ENCODE peak calls at places on chromosomes 13 and 19, in six cellular contexts. A is ovary, U is transverse colon, Q is H1, R is breast epithelium, S is HCT116. O is an unnamed sample.

GRCh38 chr19:21602105-21602658 is 96.8 kb downstream of the ZNF429 start:
- DNase-seq in R (no peak), U (no peak), A (no peak), Q (no peak), S (no peak), O (no peak)

GRCh38 chr13:114128624-114129522 is 3.5 kb downstream of the RASA3 start:
- DNase-seq in R (no peak), S (peak; percentile 72), U (peak; percentile 79), A (peak; percentile 50), Q (no peak), O (no peak)

GRCh38 chr13:20942938-20943518 is 40.5 kb upstream of the XPO4 start:
- DNase-seq in Q (no peak), R (no peak), S (no peak), U (peak; percentile 10), A (no peak), O (no peak)

GRCh38 chr19:35169226-35169995 is 14.9 kb downstream of the FXYD5 start:
- DNase-seq in R (no peak), U (no peak), A (no peak), S (no peak), Q (no peak), O (no peak)

GRCh38 chr19:32924200-32924599 is 47.6 kb downstream of the CEP89 start:
- DNase-seq in A (no peak), U (peak; percentile 31), Q (no peak), S (no peak), R (no peak), O (no peak)

GRCh38 chr13:60562081-60562764 is 165.2 kb downstream of the TDRD3 start:
- DNase-seq in U (no peak), Q (no peak), R (no peak), A (no peak), S (no peak), O (no peak)

GRCh38 chr13:30845297-30846214 is 60.5 kb upstream of the MEDAG start:
- DNase-seq in Q (no peak), U (no peak), S (no peak), R (no peak), A (no peak), O (no peak)

GRCh38 chr19:28793391-28794168 is 419.4 kb downstream of the UQCRFS1 start:
- DNase-seq in Q (peak; percentile 67), U (no peak), S (no peak), R (no peak), A (no peak), O (no peak)

GRCh38 chr19:29517412-29517811 is 8.4 kb upstream of the VSTM2B start:
- DNase-seq in Q (no peak), R (no peak), S (no peak), U (no peak), A (no peak), O (no peak)

GRCh38 chr19:10748924-10749434 is 31.1 kb downstream of the DNM2 start:
- DNase-seq in Q (no peak), S (peak; percentile 56), A (no peak), U (peak; percentile 86), R (no peak), O (no peak)

GRCh38 chr13:24272452-24273161 is 36.8 kb upstream of the C1QTNF9 start:
- DNase-seq in Q (no peak), U (no peak), A (peak; percentile 66), S (no peak), R (no peak), O (no peak)

GRCh38 chr13:113209880-113210421 is 538 bp downstream of the CUL4A start:
- DNase-seq in U (peak; percentile 76), A (peak; percentile 49), R (peak; percentile 46), S (peak; percentile 45), Q (peak; percentile 76), O (no peak)

GRCh38 chr19:2123682-2124387 is 27.1 kb downstream of the IZUMO4 start:
- DNase-seq in Q (peak; percentile 86), R (no peak), U (no peak), A (no peak), S (no peak), O (no peak)

GRCh38 chr13:27619711-27620376 is 485 bp downstream of the LNX2 start:
- DNase-seq in S (no peak), R (peak; percentile 22), Q (no peak), U (peak; percentile 57), A (peak; percentile 57), O (no peak)
- TF ChIP-seq CTCF in S (no peak), R (no peak), Q (no peak), U (peak; percentile 47), A (peak; percentile 52), O (no peak)

DNA sequence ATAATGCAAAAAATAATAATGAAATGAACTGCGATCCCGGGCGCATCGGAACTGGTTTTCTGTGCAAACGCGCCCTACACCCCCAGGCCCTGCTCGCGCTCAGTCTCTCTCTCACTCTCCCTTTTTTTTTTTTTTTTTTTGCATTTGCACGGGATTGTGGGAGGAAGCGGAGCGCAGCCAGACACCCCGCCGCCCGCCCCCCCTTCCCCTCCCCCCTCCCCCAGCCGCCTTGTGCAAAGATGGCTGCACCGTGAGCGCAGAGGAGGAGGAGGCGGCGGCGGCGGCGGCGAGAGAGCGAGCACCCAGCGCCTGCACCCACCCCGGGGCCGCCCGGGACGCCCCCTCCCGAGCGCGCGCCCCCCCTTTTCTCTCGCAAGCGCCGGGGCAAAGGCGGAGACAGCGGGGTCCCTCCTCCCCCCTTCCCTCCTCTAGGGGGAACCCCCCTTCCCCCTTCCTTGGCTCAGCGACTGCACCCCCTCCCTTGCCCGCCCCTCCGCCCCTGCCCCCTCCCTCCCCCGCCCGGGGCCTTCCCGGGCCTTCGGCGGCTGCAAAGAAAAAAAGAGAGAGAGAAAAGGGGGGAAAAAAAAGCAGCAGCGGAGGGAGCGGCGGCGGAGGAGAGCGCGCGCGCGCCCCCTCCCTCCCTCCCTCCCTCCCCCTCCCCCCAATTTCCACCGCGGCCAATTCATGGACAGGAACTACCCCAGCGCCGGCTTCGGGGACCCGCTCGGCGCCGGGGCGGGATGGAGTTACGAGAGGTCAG is at the start of gene PRR12:
- DNase-seq in Q (peak; percentile 77), S (no peak), A (peak; percentile 83), R (peak; percentile 49), U (peak; percentile 68), O (no peak)
- TF ChIP-seq POLR2A in Q (no peak), S (no peak), A (no peak), R (no peak), U (no peak), O (no peak)

GRCh38 chr19:38304352-38304865 is 358 bp downstream of the C19orf33 start:
- DNase-seq in U (no peak), Q (peak; percentile 64), R (no peak), A (no peak), S (no peak), O (no peak)
- H3K27ac ChIP-seq in U (peak overlapping the region; percentile 90), Q (peak overlapping the region; percentile 37), R (peak overlapping the region; percentile 52), A (no peak overlapping the region), S (peak overlapping the region; percentile 98), O (peak overlapping the region; percentile 31)

GRCh38 chr19:31418055-31418454 is 68.8 kb upstream of the TSHZ3 start:
- DNase-seq in U (no peak), A (no peak), Q (peak; percentile 57), S (no peak), R (no peak), O (no peak)
- TF ChIP-seq CTCF in U (no peak), A (no peak), Q (peak; percentile 23), S (no peak), R (no peak), O (no peak)

GRCh38 chr19:12721656-12722565 is 1.8 kb downstream of the TNPO2 start:
- DNase-seq in S (no peak), U (peak; percentile 70), A (peak; percentile 79), Q (peak; percentile 72), R (peak; percentile 69), O (no peak)

GRCh38 chr19:12723383-12723642 is 419 bp downstream of the TNPO2 start:
- DNase-seq in Q (no peak), A (no peak), U (no peak), R (no peak), S (no peak), O (no peak)

GRCh38 chr19:12720851-12721655 is 2.7 kb downstream of the TNPO2 start:
- DNase-seq in Q (peak; percentile 56), R (no peak), U (peak; percentile 34), A (peak; percentile 59), S (no peak), O (no peak)

GRCh38 chr19:12722566-12723382 is 958 bp downstream of the TNPO2 start:
- DNase-seq in Q (peak; percentile 91), R (peak; percentile 98), A (peak; percentile 96), S (peak; percentile 99), U (peak; percentile 97), O (no peak)

DNA sequence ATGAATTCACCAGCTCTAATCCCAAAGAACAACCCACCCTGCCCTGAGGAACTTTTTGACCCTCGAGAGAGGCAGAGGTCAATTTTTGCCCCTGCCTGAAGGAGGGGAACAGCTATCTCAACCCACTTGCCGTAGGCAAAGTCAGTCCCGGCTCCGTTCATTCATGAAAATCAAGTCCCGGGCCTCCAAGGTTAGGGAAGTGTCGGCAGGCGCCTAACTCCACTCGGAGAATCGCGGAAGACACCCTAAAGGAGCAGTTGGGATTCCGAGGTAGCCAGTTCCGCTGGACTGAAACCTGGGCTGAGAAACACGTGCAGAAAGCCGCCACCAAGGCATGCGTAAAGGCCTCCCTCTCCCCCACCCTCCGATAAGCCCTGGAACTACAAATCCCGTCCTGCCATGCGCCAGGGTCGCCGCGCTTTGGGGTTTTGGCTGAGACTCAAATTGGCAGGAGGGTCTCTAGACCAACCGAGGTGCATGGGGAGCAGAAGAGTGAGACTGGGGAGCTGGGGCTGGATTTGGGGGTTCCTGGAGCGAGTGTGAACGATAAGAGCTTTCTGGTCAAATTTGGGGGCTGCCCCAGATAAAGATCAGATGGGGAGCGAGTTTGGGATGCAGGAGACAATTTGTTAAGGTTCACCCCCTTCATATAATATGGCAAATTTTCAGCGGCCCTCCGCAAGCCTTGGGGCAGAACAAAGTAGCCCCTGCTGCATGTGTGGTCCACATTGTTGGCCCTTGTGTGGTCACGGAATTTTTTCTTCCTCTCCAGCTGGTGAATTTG is at the start of gene TNPO2:
- DNase-seq in S (peak; percentile 24), A (peak; percentile 58), U (peak; percentile 69), R (no peak), Q (peak; percentile 89), O (no peak)
- TF ChIP-seq POLR2A in S (no peak), A (no peak), U (no peak), R (no peak), Q (no peak), O (no peak)

GRCh38 chr19:18992696-18993095 is 40.6 kb downstream of the SUGP2 start:
- DNase-seq in A (no peak), S (no peak), U (no peak), R (no peak), Q (no peak), O (no peak)
- H3K27ac ChIP-seq in A (no peak overlapping the region), S (no peak overlapping the region), U (no peak overlapping the region), R (no peak overlapping the region), Q (no peak overlapping the region), O (no peak overlapping the region)

DNA sequence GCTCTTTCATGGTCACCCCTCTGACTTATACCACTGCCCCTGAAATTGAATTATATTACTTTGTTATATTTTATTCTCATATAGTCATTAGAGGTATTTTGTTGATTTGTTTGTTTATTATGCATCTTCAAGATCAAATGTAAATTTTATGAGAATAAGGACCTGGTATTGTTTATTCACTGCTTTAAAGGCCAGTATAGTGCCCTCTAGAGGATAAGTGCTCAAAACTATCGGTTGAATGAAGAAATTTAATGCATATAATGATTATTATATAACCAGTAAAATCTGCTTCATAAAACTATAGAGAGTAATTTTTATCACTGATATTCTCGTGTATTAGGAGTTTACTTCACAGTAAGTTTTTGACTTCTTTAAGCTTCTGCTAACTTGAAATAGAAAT is 1401.9 kb downstream of the SLITRK1 start:
- DNase-seq in A (no peak), U (no peak), Q (no peak), R (no peak), S (no peak), O (no peak)
- TF ChIP-seq CTCF in A (no peak), U (no peak), Q (no peak), R (no peak), S (peak; percentile 55), O (no peak)